ENCODE peak calls at places on chromosome 22, in six cellular contexts. One of them, this sample, is unnamed.

GRCh38 chr22:36546932-36547331 is 18.0 kb upstream of the EIF3D start:
- DNase-seq in HS-27A: no peak
- DNase-seq in left cardiac atrium: no peak
- DNase-seq in CD8-positive, alpha-beta memory T cell: no peak
- DNase-seq in heart left ventricle: no peak
- DNase-seq in NCI-H460: no peak
- DNase-seq in this sample: no peak

GRCh38 chr22:33903012-33903411 is 17.3 kb downstream of the LARGE1 start:
- DNase-seq in HS-27A: no peak
- DNase-seq in left cardiac atrium: no peak
- DNase-seq in CD8-positive, alpha-beta memory T cell: no peak
- DNase-seq in heart left ventricle: no peak
- DNase-seq in NCI-H460: no peak
- DNase-seq in this sample: no peak

GRCh38 chr22:50048066-50048765 is 9.9 kb downstream of the TTLL8 start:
- DNase-seq in HS-27A: no peak
- DNase-seq in left cardiac atrium: no peak
- DNase-seq in CD8-positive, alpha-beta memory T cell: no peak
- DNase-seq in heart left ventricle: no peak
- DNase-seq in NCI-H460: no peak
- DNase-seq in this sample: peak

GRCh38 chr22:27771637-27772369 is 29.8 kb downstream of the MN1 start:
- DNase-seq in HS-27A: no peak
- DNase-seq in left cardiac atrium: no peak
- DNase-seq in CD8-positive, alpha-beta memory T cell: no peak
- DNase-seq in heart left ventricle: no peak
- DNase-seq in NCI-H460: no peak
- DNase-seq in this sample: no peak

GRCh38 chr22:23756891-23757290 is 2.7 kb upstream of the VPREB3 start:
- DNase-seq in HS-27A: no peak
- DNase-seq in left cardiac atrium: no peak
- DNase-seq in CD8-positive, alpha-beta memory T cell: no peak
- DNase-seq in heart left ventricle: no peak
- DNase-seq in NCI-H460: no peak
- DNase-seq in this sample: no peak

GRCh38 chr22:33519140-33519973 is 400.9 kb downstream of the LARGE1 start:
- DNase-seq in HS-27A: no peak
- DNase-seq in left cardiac atrium: peak
- DNase-seq in CD8-positive, alpha-beta memory T cell: no peak
- DNase-seq in heart left ventricle: peak
- DNase-seq in NCI-H460: peak
- DNase-seq in this sample: peak

GRCh38 chr22:36470162-36470993 is 11.1 kb downstream of the TXN2 start:
- DNase-seq in HS-27A: peak
- DNase-seq in left cardiac atrium: peak
- DNase-seq in CD8-positive, alpha-beta memory T cell: peak
- DNase-seq in heart left ventricle: peak
- DNase-seq in NCI-H460: peak
- DNase-seq in this sample: peak

GRCh38 chr22:22397292-22397870 is 111.2 kb downstream of the ZNF280B start:
- DNase-seq in HS-27A: peak
- DNase-seq in left cardiac atrium: peak
- DNase-seq in CD8-positive, alpha-beta memory T cell: peak
- DNase-seq in heart left ventricle: peak
- DNase-seq in NCI-H460: no peak
- DNase-seq in this sample: no peak

GRCh38 chr22:29555065-29555644 is 1.6 kb upstream of the THOC5 start:
- DNase-seq in HS-27A: no peak
- DNase-seq in left cardiac atrium: no peak
- DNase-seq in CD8-positive, alpha-beta memory T cell: no peak
- DNase-seq in heart left ventricle: no peak
- DNase-seq in NCI-H460: no peak
- DNase-seq in this sample: no peak

GRCh38 chr22:42434748-42435425 is 2.7 kb upstream of the NFAM1 start:
- DNase-seq in HS-27A: no peak
- DNase-seq in left cardiac atrium: no peak
- DNase-seq in CD8-positive, alpha-beta memory T cell: no peak
- DNase-seq in heart left ventricle: no peak
- DNase-seq in NCI-H460: no peak
- DNase-seq in this sample: no peak

GRCh38 chr22:21443057-21443734 is 24.0 kb upstream of the TMEM191C start:
- DNase-seq in HS-27A: no peak
- DNase-seq in left cardiac atrium: peak
- DNase-seq in CD8-positive, alpha-beta memory T cell: no peak
- DNase-seq in heart left ventricle: no peak
- DNase-seq in NCI-H460: no peak
- DNase-seq in this sample: no peak

GRCh38 chr22:32558681-32559355 is 84.2 kb downstream of the FBXO7 start:
- DNase-seq in HS-27A: peak
- DNase-seq in left cardiac atrium: peak
- DNase-seq in CD8-positive, alpha-beta memory T cell: no peak
- DNase-seq in heart left ventricle: peak
- DNase-seq in NCI-H460: peak
- DNase-seq in this sample: no peak

GRCh38 chr22:29700949-29701927 is 18.6 kb upstream of the CABP7 start:
- DNase-seq in HS-27A: no peak
- DNase-seq in left cardiac atrium: no peak
- DNase-seq in CD8-positive, alpha-beta memory T cell: no peak
- DNase-seq in heart left ventricle: no peak
- DNase-seq in NCI-H460: no peak
- DNase-seq in this sample: no peak

GRCh38 chr22:37623075-37624016 is 14.7 kb downstream of the GGA1 start:
- DNase-seq in HS-27A: no peak
- DNase-seq in left cardiac atrium: peak
- DNase-seq in CD8-positive, alpha-beta memory T cell: peak
- DNase-seq in heart left ventricle: no peak
- DNase-seq in NCI-H460: peak
- DNase-seq in this sample: peak

GRCh38 chr22:24408630-24409029 is 18.8 kb upstream of the ADORA2A start:
- DNase-seq in HS-27A: no peak
- DNase-seq in left cardiac atrium: no peak
- DNase-seq in CD8-positive, alpha-beta memory T cell: no peak
- DNase-seq in heart left ventricle: no peak
- DNase-seq in NCI-H460: no peak
- DNase-seq in this sample: no peak

GRCh38 chr22:50271519-50271970 is 1.4 kb upstream of the MAPK11 start:
- DNase-seq in HS-27A: no peak
- DNase-seq in left cardiac atrium: peak
- DNase-seq in CD8-positive, alpha-beta memory T cell: peak
- DNase-seq in heart left ventricle: peak
- DNase-seq in NCI-H460: peak
- DNase-seq in this sample: no peak

GRCh38 chr22:46209262-46209661 is 40.8 kb downstream of the CDPF1 start:
- DNase-seq in HS-27A: no peak
- DNase-seq in left cardiac atrium: no peak
- DNase-seq in CD8-positive, alpha-beta memory T cell: no peak
- DNase-seq in heart left ventricle: no peak
- DNase-seq in NCI-H460: no peak
- DNase-seq in this sample: no peak

GRCh38 chr22:48257690-48258065 is 1495.2 kb downstream of the TBC1D22A start:
- DNase-seq in HS-27A: no peak
- DNase-seq in left cardiac atrium: peak
- DNase-seq in CD8-positive, alpha-beta memory T cell: no peak
- DNase-seq in heart left ventricle: no peak
- DNase-seq in NCI-H460: no peak
- DNase-seq in this sample: no peak

GRCh38 chr22:44737414-44738346 is 14.7 kb upstream of the ARHGAP8 start:
- DNase-seq in HS-27A: no peak
- DNase-seq in left cardiac atrium: no peak
- DNase-seq in CD8-positive, alpha-beta memory T cell: no peak
- DNase-seq in heart left ventricle: no peak
- DNase-seq in NCI-H460: no peak
- DNase-seq in this sample: no peak

GRCh38 chr22:29394931-29395581 is 6.7 kb upstream of the AP1B1 start:
- DNase-seq in HS-27A: peak
- DNase-seq in left cardiac atrium: peak
- DNase-seq in CD8-positive, alpha-beta memory T cell: peak
- DNase-seq in heart left ventricle: peak
- DNase-seq in NCI-H460: peak
- DNase-seq in this sample: peak